ENCODE peak calls at places on chromosomes 5 and 9, in eight cellular contexts. H is HCT116, X is IMR-90, W is upper lobe of left lung, Q is right lobe of liver, O is heart left ventricle, A is A549, N is HepG2. Z is an unnamed sample.

GRCh38 chr5:6545770-6546690 is 86.8 kb downstream of the NSUN2 start:
- ATAC-seq in H (no peak), X (no peak), W (no peak), Q (no peak), O (no peak), A (no peak), N (no peak), Z (no peak)

GRCh38 chr9:124574944-124575343 is 67.7 kb upstream of the NR5A1 start:
- ATAC-seq in H (peak), X (peak), W (no peak), Q (no peak), O (no peak), A (peak), N (no peak), Z (no peak)

GRCh38 chr5:43286623-43287022 is 26.6 kb downstream of the HMGCS1 start:
- ATAC-seq in H (no peak), X (no peak), W (no peak), Q (no peak), O (no peak), A (peak), N (peak), Z (no peak)

GRCh38 chr9:123364241-123364824 is 8.3 kb downstream of the CRB2 start:
- ATAC-seq in H (no peak), X (peak), W (no peak), Q (no peak), O (no peak), A (no peak), N (no peak), Z (no peak)

GRCh38 chr9:79988126-79988525 is 416.4 kb downstream of the TLE4 start:
- ATAC-seq in H (no peak), X (no peak), W (no peak), Q (no peak), O (no peak), A (no peak), N (no peak), Z (no peak)

GRCh38 chr9:129458155-129458661 is 162.7 kb downstream of the C9orf50 start:
- ATAC-seq in H (no peak), X (no peak), W (no peak), Q (peak), O (no peak), A (no peak), N (peak), Z (no peak)

GRCh38 chr9:120868676-120869359 is 8.2 kb downstream of the PHF19 start:
- ATAC-seq in H (peak), X (peak), W (peak), Q (peak), O (peak), A (peak), N (peak), Z (peak)

GRCh38 chr9:82961504-82962125 is 101.3 kb downstream of the RASEF start:
- ATAC-seq in H (peak), X (peak), W (peak), Q (peak), O (peak), A (peak), N (peak), Z (peak)

GRCh38 chr5:134466241-134467069 is 54.8 kb upstream of the CDKN2AIPNL start:
- ATAC-seq in H (peak), X (peak), W (peak), Q (peak), O (peak), A (peak), N (peak), Z (peak)

GRCh38 chr5:17305964-17306725 is 88.7 kb downstream of the BASP1 start:
- ATAC-seq in H (no peak), X (peak), W (peak), Q (peak), O (peak), A (peak), N (peak), Z (no peak)

GRCh38 chr9:136916330-136917184 is 28.0 kb downstream of the FBXW5 start:
- ATAC-seq in H (no peak), X (no peak), W (no peak), Q (no peak), O (no peak), A (peak), N (no peak), Z (no peak)

GRCh38 chr9:68974901-68975300 is 39.0 kb downstream of the PRKACG start:
- ATAC-seq in H (no peak), X (no peak), W (no peak), Q (no peak), O (no peak), A (no peak), N (no peak), Z (no peak)

GRCh38 chr5:36883894-36884462 is 7.4 kb downstream of the NIPBL start:
- ATAC-seq in H (no peak), X (no peak), W (no peak), Q (no peak), O (no peak), A (no peak), N (no peak), Z (no peak)

GRCh38 chr5:66848749-66849641 is 252.8 kb downstream of the MAST4 start:
- ATAC-seq in H (no peak), X (peak), W (no peak), Q (peak), O (no peak), A (no peak), N (no peak), Z (no peak)

GRCh38 chr5:132075719-132076077 is 2.1 kb downstream of the CSF2 start:
- ATAC-seq in H (no peak), X (no peak), W (no peak), Q (no peak), O (no peak), A (no peak), N (no peak), Z (no peak)

GRCh38 chr5:108727154-108727638 is 20.5 kb upstream of the FER start:
- ATAC-seq in H (no peak), X (no peak), W (peak), Q (no peak), O (peak), A (no peak), N (no peak), Z (no peak)

GRCh38 chr9:35563791-35564197 is 41.3 kb upstream of the TESK1 start:
- ATAC-seq in H (no peak), X (peak), W (peak), Q (peak), O (peak), A (peak), N (peak), Z (peak)

GRCh38 chr5:79420248-79420647 is 93.7 kb downstream of the HOMER1 start:
- ATAC-seq in H (peak), X (no peak), W (no peak), Q (no peak), O (no peak), A (no peak), N (peak), Z (no peak)

GRCh38 chr5:122316652-122317051 is 4.6 kb downstream of the SNCAIP start:
- ATAC-seq in H (no peak), X (no peak), W (no peak), Q (no peak), O (no peak), A (no peak), N (no peak), Z (no peak)

GRCh38 chr5:171207256-171207866 is 101.7 kb upstream of the TLX3 start:
- ATAC-seq in H (peak), X (peak), W (no peak), Q (no peak), O (no peak), A (peak), N (no peak), Z (no peak)

GRCh38 chr9:21670374-21670773 is 132.1 kb upstream of the MTAP start:
- ATAC-seq in H (peak), X (peak), W (no peak), Q (no peak), O (no peak), A (no peak), N (no peak), Z (no peak)

GRCh38 chr5:36683821-36684434 is 77.5 kb downstream of the SLC1A3 start:
- ATAC-seq in H (no peak), X (peak), W (peak), Q (no peak), O (peak), A (no peak), N (no peak), Z (peak)

GRCh38 chr5:145903862-145904261 is 31.0 kb upstream of the GRXCR2 start:
- ATAC-seq in H (no peak), X (peak), W (no peak), Q (no peak), O (no peak), A (no peak), N (no peak), Z (no peak)

GRCh38 chr9:3863114-3863528 is 337.3 kb upstream of the RFX3 start:
- ATAC-seq in H (peak), X (peak), W (peak), Q (peak), O (peak), A (peak), N (peak), Z (peak)

GRCh38 chr5:3526551-3527185 is 69.0 kb upstream of the IRX1 start:
- ATAC-seq in H (no peak), X (no peak), W (no peak), Q (no peak), O (no peak), A (no peak), N (no peak), Z (no peak)

GRCh38 chr5:14167211-14167845 is 24.2 kb downstream of the TRIO start:
- ATAC-seq in H (peak), X (peak), W (no peak), Q (no peak), O (peak), A (peak), N (no peak), Z (no peak)

GRCh38 chr5:16773990-16774389 is 157.2 kb upstream of the RETREG1 start:
- ATAC-seq in H (no peak), X (no peak), W (no peak), Q (no peak), O (no peak), A (no peak), N (no peak), Z (no peak)

GRCh38 chr5:149962040-149962439 is 1.5 kb downstream of the SLC26A2 start:
- ATAC-seq in H (no peak), X (no peak), W (no peak), Q (no peak), O (no peak), A (peak), N (no peak), Z (no peak)

GRCh38 chr5:158431369-158432029 is 572.6 kb upstream of the CLINT1 start:
- ATAC-seq in H (no peak), X (no peak), W (peak), Q (no peak), O (peak), A (no peak), N (no peak), Z (peak)

GRCh38 chr9:122332083-122332482 is 38.7 kb upstream of the PTGS1 start:
- ATAC-seq in H (no peak), X (no peak), W (peak), Q (peak), O (peak), A (no peak), N (peak), Z (no peak)

GRCh38 chr5:108579236-108579635 is 168.5 kb upstream of the FER start:
- ATAC-seq in H (no peak), X (no peak), W (no peak), Q (no peak), O (no peak), A (peak), N (peak), Z (no peak)

GRCh38 chr9:135105938-135106491 is 18.5 kb downstream of the OLFM1 start:
- ATAC-seq in H (no peak), X (no peak), W (no peak), Q (no peak), O (peak), A (no peak), N (no peak), Z (peak)

GRCh38 chr5:132003170-132003744 is 8.2 kb downstream of the ACSL6 start:
- ATAC-seq in H (no peak), X (peak), W (no peak), Q (no peak), O (peak), A (peak), N (peak), Z (no peak)

GRCh38 chr9:91157891-91158660 is 203.6 kb downstream of the AUH start:
- ATAC-seq in H (no peak), X (no peak), W (no peak), Q (no peak), O (no peak), A (no peak), N (no peak), Z (no peak)
- TF ChIP-seq POLR2A in H (no peak), X (no peak), W (no peak), Q (no peak), O (no peak), A (no peak), N (no peak), Z (no peak)

GRCh38 chr9:87725900-87726709 is at the start of gene CTSL:
- ATAC-seq in H (peak), X (peak), W (peak), Q (peak), O (peak), A (peak), N (peak), Z (peak)
- TF ChIP-seq POLR2A in H (peak), X (peak), W (no peak), Q (peak), O (peak), A (peak), N (peak), Z (peak)

DNA sequence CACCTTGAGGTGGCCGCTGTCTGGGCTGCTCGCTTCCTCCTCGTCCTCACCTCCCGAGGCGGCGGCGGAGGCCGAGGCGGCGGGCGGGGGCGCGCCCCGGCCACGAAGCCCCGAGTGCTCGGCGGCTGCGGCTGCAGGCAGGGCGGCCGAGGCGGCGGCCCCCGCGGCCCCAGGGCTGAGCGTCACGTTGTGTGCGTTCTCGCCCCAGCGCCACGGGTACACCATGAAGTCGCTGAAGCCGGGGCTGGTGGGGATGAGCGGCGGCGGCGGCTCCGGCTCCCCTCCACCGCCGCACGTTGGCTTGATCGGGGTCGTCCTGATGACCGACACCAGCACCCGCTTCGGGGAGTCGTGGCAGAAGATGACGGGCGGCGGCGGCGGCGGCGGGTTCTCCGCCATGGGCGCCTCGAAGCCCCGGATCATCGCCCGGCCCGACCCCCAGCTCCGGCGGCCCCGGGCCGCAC is 528 bp downstream of the ZNF367 start:
- ATAC-seq in H (no peak), X (no peak), W (no peak), Q (no peak), O (no peak), A (no peak), N (no peak), Z (no peak)
- TF ChIP-seq POLR2A in H (no peak), X (no peak), W (no peak), Q (no peak), O (no peak), A (no peak), N (no peak), Z (no peak)

GRCh38 chr5:68251804-68252648 is 36.5 kb downstream of the PIK3R1 start:
- ATAC-seq in H (no peak), X (peak), W (peak), Q (peak), O (peak), A (no peak), N (peak), Z (peak)
- TF ChIP-seq POLR2A in H (no peak), X (no peak), W (no peak), Q (no peak), O (no peak), A (no peak), N (no peak), Z (no peak)